ENCODE peak calls at places on chromosomes 3 and 15, in five cellular contexts. One of them, this sample, is unnamed.

GRCh38 chr3:72329354-72329753 is 518.9 kb downstream of the SHQ1 start:
- DNase-seq in endothelial cell of umbilical vein: no peak
- DNase-seq in mammary epithelial cell: no peak
- DNase-seq in astrocyte: no peak
- DNase-seq in K562: no peak
- DNase-seq in this sample: no peak

GRCh38 chr3:157248590-157249425 is 88.9 kb upstream of the CCNL1 start:
- DNase-seq in K562: peak
- DNase-seq in mammary epithelial cell: peak
- DNase-seq in astrocyte: peak
- DNase-seq in endothelial cell of umbilical vein: peak
- DNase-seq in this sample: peak

GRCh38 chr3:58009026-58009748 is 965 bp downstream of the FLNB start:
- DNase-seq in endothelial cell of umbilical vein: no peak
- DNase-seq in mammary epithelial cell: no peak
- DNase-seq in K562: peak
- DNase-seq in astrocyte: no peak
- DNase-seq in this sample: peak

GRCh38 chr15:98914626-98915025 is 93.0 kb downstream of the PGPEP1L start:
- DNase-seq in astrocyte: peak
- DNase-seq in endothelial cell of umbilical vein: peak
- DNase-seq in K562: no peak
- DNase-seq in mammary epithelial cell: peak
- DNase-seq in this sample: no peak

GRCh38 chr15:67091073-67091965 is 25.9 kb downstream of the SMAD3 start:
- DNase-seq in astrocyte: peak
- DNase-seq in endothelial cell of umbilical vein: peak
- DNase-seq in K562: peak
- DNase-seq in mammary epithelial cell: peak
- DNase-seq in this sample: no peak

GRCh38 chr3:148955544-148956346 is 35.6 kb upstream of the GYG1 start:
- DNase-seq in K562: peak
- DNase-seq in astrocyte: peak
- DNase-seq in endothelial cell of umbilical vein: peak
- DNase-seq in mammary epithelial cell: peak
- DNase-seq in this sample: peak

GRCh38 chr3:146277953-146278631 is 27.2 kb upstream of the PLSCR4 start:
- DNase-seq in endothelial cell of umbilical vein: peak
- DNase-seq in K562: no peak
- DNase-seq in mammary epithelial cell: peak
- DNase-seq in astrocyte: peak
- DNase-seq in this sample: no peak

GRCh38 chr15:43872416-43873020 is 45.7 kb downstream of the WDR76 start:
- DNase-seq in K562: peak
- DNase-seq in astrocyte: peak
- DNase-seq in endothelial cell of umbilical vein: peak
- DNase-seq in mammary epithelial cell: peak
- DNase-seq in this sample: peak

GRCh38 chr3:60979861-60980739 is 271.2 kb downstream of the FHIT start:
- DNase-seq in mammary epithelial cell: no peak
- DNase-seq in endothelial cell of umbilical vein: no peak
- DNase-seq in K562: no peak
- DNase-seq in astrocyte: peak
- DNase-seq in this sample: no peak

GRCh38 chr3:155572085-155572484 is 172.8 kb downstream of the PLCH1 start:
- DNase-seq in mammary epithelial cell: no peak
- DNase-seq in K562: no peak
- DNase-seq in endothelial cell of umbilical vein: no peak
- DNase-seq in astrocyte: peak
- DNase-seq in this sample: no peak

DNA sequence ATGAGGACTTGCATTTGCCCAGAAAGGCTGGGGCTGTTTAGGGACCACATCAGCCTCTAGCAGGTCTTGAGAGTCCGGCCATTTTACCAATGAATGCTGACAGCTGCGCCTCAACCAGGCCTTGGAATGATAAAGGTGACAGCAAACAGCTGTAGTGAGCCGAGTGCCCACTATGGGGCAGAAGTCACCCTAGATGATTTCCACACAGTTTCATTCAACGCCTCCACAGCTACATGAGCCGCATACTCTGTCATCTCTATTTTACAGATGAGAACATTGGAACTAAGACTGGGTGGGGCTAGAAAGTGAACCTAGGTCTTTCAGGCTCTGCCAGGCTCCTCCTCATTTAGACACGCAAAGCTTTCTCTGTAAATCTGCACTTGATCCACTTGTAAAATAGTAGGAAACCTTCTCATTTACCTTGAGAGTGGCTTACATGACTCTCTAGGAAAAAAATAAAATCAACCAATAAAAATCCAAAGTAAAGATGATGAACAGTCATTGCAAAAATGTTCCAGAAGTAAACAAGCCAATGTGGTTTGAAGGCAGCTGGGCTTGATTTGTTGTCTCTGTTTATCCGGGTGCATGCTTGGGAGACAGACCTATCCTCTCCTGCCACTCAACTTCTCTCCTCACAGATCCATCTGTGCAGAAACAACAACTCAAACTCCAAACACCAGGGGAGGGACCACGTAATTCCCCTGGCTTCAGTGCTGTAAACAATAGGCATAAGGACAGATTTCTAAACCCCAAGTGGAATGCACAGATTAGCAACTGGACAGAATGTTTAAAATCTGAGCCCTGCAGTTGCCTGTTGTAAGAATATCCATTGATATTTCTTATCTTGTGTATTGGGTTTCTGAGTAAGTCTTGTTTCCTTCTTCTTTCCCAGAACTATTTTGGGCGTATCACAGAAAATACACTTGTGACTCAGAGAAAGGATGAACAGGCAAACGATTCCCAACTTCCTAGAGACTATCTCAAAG is 31.5 kb upstream of the LDHAL6B start:
- DNase-seq in mammary epithelial cell: peak
- DNase-seq in astrocyte: peak
- DNase-seq in K562: peak
- DNase-seq in endothelial cell of umbilical vein: peak
- DNase-seq in this sample: peak
- H3K9ac ChIP-seq in mammary epithelial cell: no peak
- H3K9ac ChIP-seq in astrocyte: peak
- H3K9ac ChIP-seq in K562: no peak
- H3K9ac ChIP-seq in endothelial cell of umbilical vein: peak
- H3K9ac ChIP-seq in this sample: no peak

GRCh38 chr3:138012526-138012925 is 2.6 kb downstream of the CLDN18 start:
- DNase-seq in mammary epithelial cell: no peak
- DNase-seq in astrocyte: no peak
- DNase-seq in K562: no peak
- DNase-seq in endothelial cell of umbilical vein: no peak
- DNase-seq in this sample: no peak
- H3K4me3 ChIP-seq in mammary epithelial cell: no peak
- H3K4me3 ChIP-seq in astrocyte: no peak
- H3K4me3 ChIP-seq in K562: no peak
- H3K4me3 ChIP-seq in endothelial cell of umbilical vein: no peak
- H3K4me3 ChIP-seq in this sample: no peak

DNA sequence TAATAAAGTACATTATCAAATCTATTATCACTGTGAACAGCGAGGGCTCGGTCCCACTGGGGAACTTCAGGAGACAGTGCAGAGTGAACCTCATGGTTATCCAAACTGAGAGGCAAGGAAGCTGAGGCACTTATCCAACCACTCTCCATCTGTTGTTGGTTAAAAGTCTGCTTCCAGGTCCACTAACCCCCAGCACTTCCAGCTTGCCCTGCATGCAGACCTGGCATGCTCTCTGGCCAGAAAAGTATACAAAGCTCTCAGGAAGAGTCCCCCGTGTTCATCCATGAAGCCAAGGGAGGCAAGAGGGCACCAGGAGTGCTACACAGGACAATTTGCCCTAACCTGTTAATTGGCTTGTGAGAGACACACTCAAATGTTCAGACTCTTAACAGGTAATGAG is 36.0 kb downstream of the FBN1 start:
- DNase-seq in astrocyte: no peak
- DNase-seq in endothelial cell of umbilical vein: no peak
- DNase-seq in mammary epithelial cell: no peak
- DNase-seq in K562: no peak
- DNase-seq in this sample: no peak
- H3K4me2 ChIP-seq in astrocyte: no peak
- H3K4me2 ChIP-seq in endothelial cell of umbilical vein: no peak
- H3K4me2 ChIP-seq in mammary epithelial cell: no peak
- H3K4me2 ChIP-seq in K562: no peak
- H3K4me2 ChIP-seq in this sample: no peak

GRCh38 chr15:91383532-91383931 is 283.5 kb downstream of the SV2B start:
- DNase-seq in K562: no peak
- DNase-seq in astrocyte: no peak
- DNase-seq in mammary epithelial cell: no peak
- DNase-seq in endothelial cell of umbilical vein: no peak
- DNase-seq in this sample: no peak
- H3K9ac ChIP-seq in K562: no peak
- H3K9ac ChIP-seq in astrocyte: no peak
- H3K9ac ChIP-seq in mammary epithelial cell: no peak
- H3K9ac ChIP-seq in endothelial cell of umbilical vein: no peak
- H3K9ac ChIP-seq in this sample: no peak

GRCh38 chr15:63473999-63474809 is 30.2 kb upstream of the USP3 start:
- DNase-seq in astrocyte: peak
- DNase-seq in K562: no peak
- DNase-seq in mammary epithelial cell: peak
- DNase-seq in endothelial cell of umbilical vein: no peak
- DNase-seq in this sample: peak
- H3K4me3 ChIP-seq in astrocyte: no peak
- H3K4me3 ChIP-seq in K562: no peak
- H3K4me3 ChIP-seq in mammary epithelial cell: no peak
- H3K4me3 ChIP-seq in endothelial cell of umbilical vein: no peak
- H3K4me3 ChIP-seq in this sample: no peak

DNA sequence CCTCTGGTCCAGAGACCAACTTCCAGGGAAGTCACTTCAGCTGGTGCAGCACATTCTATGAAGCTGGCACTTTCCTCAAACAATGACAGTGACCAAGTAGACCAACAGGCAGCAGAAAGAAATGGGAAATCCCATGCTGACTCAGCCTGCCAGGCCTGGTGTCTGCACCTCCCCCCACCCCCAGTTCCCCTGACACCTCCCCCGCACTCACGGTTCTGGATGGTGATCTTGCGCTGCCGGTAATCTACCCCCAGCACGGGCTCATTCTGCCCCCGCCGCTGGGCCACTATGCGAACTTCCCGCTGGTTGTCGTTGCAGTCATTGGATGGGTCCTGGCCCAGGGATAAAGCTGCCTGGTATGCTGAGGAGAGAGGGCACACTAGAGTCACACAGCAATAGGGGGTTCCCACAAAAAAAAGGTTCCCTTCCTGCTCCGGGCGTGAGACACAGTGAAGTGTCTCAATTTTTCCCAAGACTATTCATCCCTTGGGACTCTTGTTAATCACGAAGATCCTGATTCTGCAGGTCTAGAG is 16.9 kb downstream of the ILDR1 start:
- DNase-seq in mammary epithelial cell: no peak
- DNase-seq in K562: peak
- DNase-seq in astrocyte: no peak
- DNase-seq in endothelial cell of umbilical vein: no peak
- DNase-seq in this sample: no peak
- H3K4me2 ChIP-seq in mammary epithelial cell: no peak
- H3K4me2 ChIP-seq in K562: no peak
- H3K4me2 ChIP-seq in astrocyte: no peak
- H3K4me2 ChIP-seq in endothelial cell of umbilical vein: no peak
- H3K4me2 ChIP-seq in this sample: no peak

GRCh38 chr15:45228931-45229330 is 23.1 kb upstream of the SLC28A2 start:
- DNase-seq in mammary epithelial cell: no peak
- DNase-seq in endothelial cell of umbilical vein: no peak
- DNase-seq in K562: no peak
- DNase-seq in astrocyte: no peak
- DNase-seq in this sample: no peak
- H3K9ac ChIP-seq in mammary epithelial cell: no peak
- H3K9ac ChIP-seq in endothelial cell of umbilical vein: no peak
- H3K9ac ChIP-seq in K562: no peak
- H3K9ac ChIP-seq in astrocyte: no peak
- H3K9ac ChIP-seq in this sample: no peak

GRCh38 chr15:39785806-39786205 is 3.2 kb upstream of the FSIP1 start:
- DNase-seq in endothelial cell of umbilical vein: no peak
- DNase-seq in K562: no peak
- DNase-seq in astrocyte: no peak
- DNase-seq in mammary epithelial cell: no peak
- DNase-seq in this sample: no peak
- H3K4me3 ChIP-seq in endothelial cell of umbilical vein: no peak
- H3K4me3 ChIP-seq in K562: no peak
- H3K4me3 ChIP-seq in astrocyte: peak
- H3K4me3 ChIP-seq in mammary epithelial cell: no peak
- H3K4me3 ChIP-seq in this sample: no peak

This sample was measured in neural progenitor cell.